ENCODE peak calls at places on chromosomes 11 and 22, in five cellular contexts. One of them, this sample, is unnamed.

GRCh38 chr11:57639321-57640067 is 10.2 kb downstream of the YPEL4 start:
- DNase-seq in small intestine: no peak
- DNase-seq in testis: no peak
- DNase-seq in uterus: no peak
- DNase-seq in kidney epithelial cell: no peak
- DNase-seq in this sample: no peak

GRCh38 chr11:848380-848931 is 5.8 kb downstream of the TSPAN4 start:
- DNase-seq in uterus: no peak
- DNase-seq in testis: no peak
- DNase-seq in kidney epithelial cell: no peak
- DNase-seq in small intestine: peak
- DNase-seq in this sample: no peak

GRCh38 chr11:59556115-59556882 is 45.0 kb downstream of the OR4D9 start:
- DNase-seq in small intestine: peak
- DNase-seq in testis: peak
- DNase-seq in uterus: peak
- DNase-seq in kidney epithelial cell: no peak
- DNase-seq in this sample: peak

GRCh38 chr11:6455070-6455469 is 14.3 kb upstream of the HPX start:
- DNase-seq in uterus: no peak
- DNase-seq in small intestine: no peak
- DNase-seq in kidney epithelial cell: no peak
- DNase-seq in testis: no peak
- DNase-seq in this sample: no peak

GRCh38 chr11:133911169-133911568 is 45.6 kb downstream of the IGSF9B start:
- DNase-seq in testis: no peak
- DNase-seq in uterus: no peak
- DNase-seq in kidney epithelial cell: no peak
- DNase-seq in small intestine: no peak
- DNase-seq in this sample: no peak

GRCh38 chr11:130511765-130512164 is 63.3 kb downstream of the ADAMTS15 start:
- DNase-seq in kidney epithelial cell: no peak
- DNase-seq in testis: no peak
- DNase-seq in small intestine: no peak
- DNase-seq in uterus: no peak
- DNase-seq in this sample: peak

GRCh38 chr22:30705710-30706651 is 11.3 kb downstream of the OSBP2 start:
- DNase-seq in uterus: no peak
- DNase-seq in small intestine: no peak
- DNase-seq in kidney epithelial cell: no peak
- DNase-seq in testis: no peak
- DNase-seq in this sample: peak

GRCh38 chr22:30241576-30242371 is 4.8 kb downstream of the LIF start:
- DNase-seq in uterus: no peak
- DNase-seq in kidney epithelial cell: no peak
- DNase-seq in small intestine: no peak
- DNase-seq in testis: no peak
- DNase-seq in this sample: no peak

GRCh38 chr22:50406416-50407170 is 63.5 kb downstream of the PPP6R2 start:
- DNase-seq in kidney epithelial cell: no peak
- DNase-seq in small intestine: no peak
- DNase-seq in testis: no peak
- DNase-seq in uterus: no peak
- DNase-seq in this sample: no peak

GRCh38 chr11:76962583-76963416 is 71.4 kb upstream of the B3GNT6 start:
- DNase-seq in testis: no peak
- DNase-seq in kidney epithelial cell: no peak
- DNase-seq in uterus: no peak
- DNase-seq in small intestine: peak
- DNase-seq in this sample: no peak

GRCh38 chr11:67300256-67300755 is 3.0 kb upstream of the SSH3 start:
- DNase-seq in testis: no peak
- DNase-seq in small intestine: no peak
- DNase-seq in uterus: no peak
- DNase-seq in kidney epithelial cell: no peak
- DNase-seq in this sample: no peak

GRCh38 chr11:106087815-106088435 is 10.5 kb downstream of the AASDHPPT start:
- DNase-seq in uterus: peak
- DNase-seq in testis: peak
- DNase-seq in small intestine: peak
- DNase-seq in kidney epithelial cell: no peak
- DNase-seq in this sample: peak

GRCh38 chr22:47417699-47418098 is 655.2 kb downstream of the TBC1D22A start:
- DNase-seq in small intestine: no peak
- DNase-seq in kidney epithelial cell: no peak
- DNase-seq in uterus: no peak
- DNase-seq in testis: no peak
- DNase-seq in this sample: no peak

GRCh38 chr11:57340228-57340627 is 2.1 kb downstream of the P2RX3 start:
- DNase-seq in testis: no peak
- DNase-seq in uterus: no peak
- DNase-seq in small intestine: no peak
- DNase-seq in kidney epithelial cell: no peak
- DNase-seq in this sample: no peak

GRCh38 chr11:75767228-75767572 is 1.4 kb upstream of the DGAT2 start:
- DNase-seq in testis: no peak
- DNase-seq in kidney epithelial cell: no peak
- DNase-seq in uterus: no peak
- DNase-seq in small intestine: no peak
- DNase-seq in this sample: no peak

GRCh38 chr11:114321621-114322257 is 25.5 kb downstream of the NNMT start:
- DNase-seq in testis: peak
- DNase-seq in kidney epithelial cell: peak
- DNase-seq in uterus: peak
- DNase-seq in small intestine: no peak
- DNase-seq in this sample: peak

GRCh38 chr11:78742430-78742829 is 167.8 kb upstream of the NARS2 start:
- DNase-seq in testis: no peak
- DNase-seq in kidney epithelial cell: no peak
- DNase-seq in uterus: no peak
- DNase-seq in small intestine: peak
- DNase-seq in this sample: peak

GRCh38 chr11:1335811-1336761 is 26.7 kb upstream of the TOLLIP start:
- DNase-seq in testis: peak
- DNase-seq in uterus: peak
- DNase-seq in small intestine: peak
- DNase-seq in kidney epithelial cell: no peak
- DNase-seq in this sample: peak

GRCh38 chr11:117827521-117828511 is 3.3 kb upstream of the FXYD2 start:
- DNase-seq in small intestine: no peak
- DNase-seq in kidney epithelial cell: no peak
- DNase-seq in testis: peak
- DNase-seq in uterus: peak
- DNase-seq in this sample: no peak

GRCh38 chr22:28506207-28506606 is 173.4 kb downstream of the TTC28 start:
- DNase-seq in small intestine: no peak
- DNase-seq in kidney epithelial cell: no peak
- DNase-seq in testis: no peak
- DNase-seq in uterus: no peak
- DNase-seq in this sample: no peak

GRCh38 chr11:26245046-26245445 is 86.9 kb upstream of the ANO3 start:
- DNase-seq in kidney epithelial cell: no peak
- DNase-seq in uterus: no peak
- DNase-seq in testis: no peak
- DNase-seq in small intestine: no peak
- DNase-seq in this sample: peak

GRCh38 chr22:44261861-44262595 is 50.7 kb downstream of the SHISAL1 start:
- DNase-seq in kidney epithelial cell: no peak
- DNase-seq in testis: peak
- DNase-seq in uterus: peak
- DNase-seq in small intestine: no peak
- DNase-seq in this sample: no peak

DNA sequence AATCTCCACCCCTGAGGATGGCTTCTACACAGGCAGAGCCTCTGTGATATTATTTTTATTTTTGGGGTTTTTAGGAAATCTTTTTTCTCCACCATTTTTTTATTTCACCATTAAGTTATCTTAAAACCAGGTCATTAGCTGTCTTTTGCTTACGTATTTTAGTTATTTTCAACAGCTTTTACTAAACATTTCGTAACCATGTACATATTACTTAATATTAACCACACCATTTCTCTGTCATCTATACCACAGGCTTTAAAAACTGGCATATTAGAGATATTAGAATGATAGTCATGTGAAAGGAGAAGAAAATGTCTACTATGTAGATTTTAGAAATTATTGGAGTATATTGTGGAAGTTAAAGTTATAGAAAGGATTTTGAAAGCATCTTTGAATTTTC is 37.4 kb downstream of the YAP1 start:
- DNase-seq in kidney epithelial cell: no peak
- DNase-seq in testis: no peak
- DNase-seq in small intestine: no peak
- DNase-seq in uterus: no peak
- DNase-seq in this sample: no peak
- H3K4me3 ChIP-seq in kidney epithelial cell: no peak
- H3K4me3 ChIP-seq in testis: no peak
- H3K4me3 ChIP-seq in small intestine: no peak
- H3K4me3 ChIP-seq in uterus: no peak
- H3K4me3 ChIP-seq in this sample: no peak

GRCh38 chr11:2805388-2806057 is 80.1 kb downstream of the CDKN1C start:
- DNase-seq in uterus: peak
- DNase-seq in kidney epithelial cell: no peak
- DNase-seq in small intestine: no peak
- DNase-seq in testis: peak
- DNase-seq in this sample: no peak

GRCh38 chr11:2808850-2809847 is 76.4 kb downstream of the CDKN1C start:
- DNase-seq in kidney epithelial cell: no peak
- DNase-seq in testis: no peak
- DNase-seq in uterus: peak
- DNase-seq in small intestine: no peak
- DNase-seq in this sample: no peak

GRCh38 chr11:2807801-2808241 is 77.8 kb downstream of the CDKN1C start:
- DNase-seq in uterus: peak
- DNase-seq in small intestine: no peak
- DNase-seq in testis: peak
- DNase-seq in kidney epithelial cell: no peak
- DNase-seq in this sample: no peak

GRCh38 chr11:2806351-2807058 is 79.1 kb downstream of the CDKN1C start:
- DNase-seq in small intestine: no peak
- DNase-seq in kidney epithelial cell: no peak
- DNase-seq in uterus: peak
- DNase-seq in testis: peak
- DNase-seq in this sample: no peak

DNA sequence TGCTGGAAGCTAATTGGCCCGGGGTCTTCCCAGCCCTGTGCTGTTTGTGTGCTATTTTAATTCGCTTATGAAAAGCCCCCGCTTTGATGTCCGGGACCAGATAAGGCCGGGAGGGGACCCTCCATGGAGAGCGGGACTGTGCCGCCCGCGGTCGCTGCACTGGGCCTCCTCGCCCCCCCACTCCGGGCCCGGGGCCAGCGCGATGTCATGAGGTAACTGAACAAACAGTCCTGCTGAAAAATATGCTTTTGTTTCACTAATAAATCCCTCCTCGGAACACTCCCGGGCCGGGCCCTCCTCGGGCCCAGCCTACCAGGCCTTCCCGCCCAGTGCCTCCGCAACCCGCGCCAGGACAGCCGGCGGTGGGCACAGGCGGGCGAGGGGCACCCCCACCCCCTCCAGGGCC is 78.3 kb downstream of the CDKN1C start:
- DNase-seq in small intestine: no peak
- DNase-seq in uterus: peak
- DNase-seq in testis: peak
- DNase-seq in kidney epithelial cell: no peak
- DNase-seq in this sample: no peak
- H3K4me3 ChIP-seq in small intestine: no peak
- H3K4me3 ChIP-seq in uterus: peak
- H3K4me3 ChIP-seq in testis: no peak
- H3K4me3 ChIP-seq in kidney epithelial cell: no peak
- H3K4me3 ChIP-seq in this sample: no peak

DNA sequence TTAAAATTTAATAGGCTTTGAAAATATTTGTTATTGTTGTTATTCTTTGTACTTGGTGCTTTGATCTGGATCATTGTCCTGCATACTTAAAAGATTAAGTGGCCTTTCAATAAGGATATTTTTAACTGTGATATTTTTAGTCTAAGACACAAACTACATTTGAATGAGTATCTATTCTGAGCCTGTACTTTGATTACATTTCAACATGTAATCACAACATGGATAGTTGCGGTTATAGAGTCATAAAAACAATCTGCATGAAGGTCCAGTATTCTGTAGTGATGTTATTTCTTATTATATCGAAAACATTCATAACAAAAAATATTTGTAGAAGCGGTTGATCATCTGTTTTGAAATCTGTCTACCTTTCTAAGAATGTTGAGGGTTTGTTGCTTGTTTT is 58.6 kb downstream of the HIPK3 start:
- DNase-seq in kidney epithelial cell: no peak
- DNase-seq in uterus: no peak
- DNase-seq in testis: no peak
- DNase-seq in small intestine: no peak
- DNase-seq in this sample: no peak
- H3K4me3 ChIP-seq in kidney epithelial cell: no peak
- H3K4me3 ChIP-seq in uterus: no peak
- H3K4me3 ChIP-seq in testis: no peak
- H3K4me3 ChIP-seq in small intestine: no peak
- H3K4me3 ChIP-seq in this sample: no peak

DNA sequence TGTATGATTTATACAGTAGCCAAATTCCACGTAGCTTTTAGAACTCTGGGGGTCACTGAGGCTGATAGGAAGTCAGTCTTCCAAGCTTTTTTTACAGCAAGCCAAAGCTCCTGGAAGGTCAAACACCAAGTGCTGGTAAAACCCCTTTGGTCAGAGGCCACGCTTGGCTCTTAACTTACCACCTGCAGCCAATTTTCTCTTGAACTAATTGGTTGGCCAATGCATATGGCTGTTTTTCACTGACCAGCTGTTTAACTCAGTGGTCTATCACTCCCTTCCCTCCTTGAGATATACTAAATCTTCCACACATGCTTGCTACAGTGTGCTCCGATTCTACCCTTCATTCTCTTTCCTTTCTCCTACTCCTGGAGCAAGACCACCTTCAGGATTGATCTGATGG is 116.0 kb downstream of the FAR1 start:
- DNase-seq in uterus: no peak
- DNase-seq in testis: no peak
- DNase-seq in small intestine: no peak
- DNase-seq in kidney epithelial cell: no peak
- DNase-seq in this sample: no peak
- H3K4me3 ChIP-seq in uterus: no peak
- H3K4me3 ChIP-seq in testis: no peak
- H3K4me3 ChIP-seq in small intestine: no peak
- H3K4me3 ChIP-seq in kidney epithelial cell: no peak
- H3K4me3 ChIP-seq in this sample: no peak

This sample was measured in bronchial epithelial cell.